ENCODE peak calls at places on chromosomes 2 and 18, in four cellular contexts. E, S, O and Y are unnamed samples. For H3K4me1 and H3K27me3, the result is how much of the 10 kb centered on the place peaks cover.

GRCh38 chr2:44075536-44075935 is 79.7 kb upstream of the LRPPRC start:
- DNase-seq in E (no peak), S (no peak), O (no peak), Y (peak)

GRCh38 chr18:7683753-7684152 is 116.6 kb downstream of the PTPRM start:
- DNase-seq in E (no peak), S (no peak), O (no peak), Y (no peak)

GRCh38 chr2:151544449-151544848 is 134.7 kb downstream of the RIF1 start:
- DNase-seq in E (no peak), S (no peak), O (no peak), Y (no peak)

GRCh38 chr2:222783592-222783991 is 77.2 kb upstream of the ACSL3 start:
- DNase-seq in E (no peak), S (no peak), O (no peak), Y (no peak)

GRCh38 chr2:147416099-147416498 is 428.7 kb upstream of the ACVR2A start:
- DNase-seq in E (no peak), S (no peak), O (no peak), Y (no peak)

GRCh38 chr2:170217778-170218251 is 39.9 kb downstream of the MYO3B start:
- DNase-seq in E (no peak), S (no peak), O (no peak), Y (no peak)

GRCh38 chr2:104431701-104432121 is 422.2 kb upstream of the POU3F3 start:
- DNase-seq in E (no peak), S (no peak), O (no peak), Y (no peak)

GRCh38 chr2:171210864-171211431 is 50.3 kb upstream of the TLK1 start:
- DNase-seq in E (no peak), S (peak), O (no peak), Y (no peak)

GRCh38 chr18:56891870-56892269 is 240.7 kb downstream of the WDR7 start:
- DNase-seq in E (no peak), S (no peak), O (no peak), Y (no peak)

GRCh38 chr2:46966576-46966975 is 51.0 kb upstream of the MCFD2 start:
- DNase-seq in E (no peak), S (no peak), O (no peak), Y (no peak)
- H3K27ac ChIP-seq in E (no peak), S (no peak), O (peak), Y (no peak)

DNA sequence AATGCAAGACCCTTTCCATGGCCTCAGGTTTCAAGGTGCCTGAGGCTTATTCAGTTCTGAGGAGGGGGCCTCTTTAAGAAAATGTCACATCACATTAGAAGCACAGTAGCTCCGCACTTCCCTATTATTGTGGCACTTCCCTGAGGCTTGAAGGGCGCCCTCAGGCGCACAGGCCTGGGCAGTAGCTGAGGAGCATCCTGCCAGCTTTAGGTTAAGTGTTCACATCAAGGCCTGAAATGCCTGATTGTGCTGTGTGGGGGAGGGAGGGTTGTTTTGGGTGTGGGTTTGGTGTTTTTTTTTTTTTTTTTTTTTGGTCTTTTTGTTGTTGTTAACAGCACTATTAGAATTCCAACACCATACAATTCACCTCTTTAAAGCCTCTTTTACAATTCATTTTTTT is 107.9 kb downstream of the CABLES1 start:
- DNase-seq in E (no peak), S (no peak), O (peak), Y (peak)
- H3K4me1 ChIP-seq in E (under half), S (under half), O (under half), Y (under half)

DNA sequence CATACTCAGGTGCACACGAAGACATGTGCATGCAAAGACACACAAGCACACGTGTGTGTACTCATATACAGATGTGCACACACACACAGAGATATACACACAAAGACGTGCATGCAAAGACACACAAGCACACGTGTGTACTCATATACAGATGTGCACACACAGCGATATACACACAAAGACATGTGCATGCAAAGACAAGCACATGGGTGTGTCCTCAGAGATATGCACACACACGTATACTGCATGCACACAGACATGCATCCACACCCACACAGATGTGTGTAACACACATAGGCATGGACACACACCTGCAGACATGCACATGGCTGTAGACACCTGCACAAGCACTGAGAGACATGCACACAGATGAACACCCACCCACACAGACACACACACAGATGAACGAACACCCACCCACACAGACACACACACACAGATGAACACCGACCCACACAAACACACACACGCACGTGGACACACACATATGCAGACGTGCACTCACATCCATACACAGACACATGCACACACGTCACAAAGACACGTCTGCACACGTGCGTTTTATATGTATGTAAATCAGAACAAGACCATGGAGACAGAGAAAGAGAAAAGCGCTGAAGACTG is 231.9 kb downstream of the TWIST2 start:
- DNase-seq in E (no peak), S (no peak), O (no peak), Y (no peak)
- H3K27me3 ChIP-seq in E (under half), S (under half), O (under half), Y (under half)

GRCh38 chr18:75582406-75582821 is 154.9 kb upstream of the SMIM21 start:
- DNase-seq in E (no peak), S (no peak), O (no peak), Y (no peak)
- H3K27ac ChIP-seq in E (no peak), S (no peak), O (no peak), Y (peak)